ENCODE peak calls at places on chromosomes 16 and 17, in eight cellular contexts. U is aorta; E is CD4-positive, CD25-positive, alpha-beta regulatory T cell; A is IMR-90; G is small intestine; D is cardiac muscle cell; S is GM23338; W is endothelial cell of umbilical vein. O is an unnamed sample. For H3K4me1 and H3K27me3, the result is how much of the 10 kb centered on the place peaks cover.

GRCh38 chr17:81438024-81438664 is 42.9 kb downstream of the BAHCC1 start:
- DNase-seq in U (no peak), E (no peak), A (no peak), G (no peak), D (no peak), S (no peak), W (no peak), O (no peak)

GRCh38 chr16:77784441-77785356 is 3.7 kb upstream of the VAT1L start:
- DNase-seq in U (no peak), E (no peak), A (no peak), G (no peak), D (no peak), S (no peak), W (no peak), O (no peak)

GRCh38 chr16:66427036-66427446 is at the start of gene BEAN1:
- DNase-seq in U (no peak), E (no peak), A (no peak), G (no peak), D (peak), S (peak), W (no peak), O (no peak)

GRCh38 chr16:46853713-46854443 is 22.9 kb upstream of the C16orf87 start:
- DNase-seq in U (peak), E (peak), A (peak), G (peak), D (peak), S (peak), W (peak), O (peak)

GRCh38 chr16:79873825-79874224 is 273.3 kb upstream of the MAF start:
- DNase-seq in U (no peak), E (no peak), A (no peak), G (peak), D (no peak), S (no peak), W (no peak), O (no peak)

GRCh38 chr17:76532072-76532651 is 5.3 kb downstream of the CYGB start:
- DNase-seq in U (no peak), E (no peak), A (peak), G (no peak), D (no peak), S (no peak), W (no peak), O (no peak)

GRCh38 chr17:12415031-12415430 is 250.7 kb upstream of the MYOCD start:
- DNase-seq in U (no peak), E (no peak), A (peak), G (no peak), D (no peak), S (peak), W (no peak), O (no peak)

GRCh38 chr16:14545346-14545884 is 84.6 kb downstream of the PARN start:
- DNase-seq in U (no peak), E (no peak), A (no peak), G (no peak), D (no peak), S (no peak), W (no peak), O (no peak)

GRCh38 chr17:58364270-58364942 is 12.4 kb upstream of the SUPT4H1 start:
- DNase-seq in U (no peak), E (no peak), A (no peak), G (peak), D (peak), S (no peak), W (no peak), O (no peak)

GRCh38 chr17:27289856-27290255 is 4.1 kb upstream of the WSB1 start:
- DNase-seq in U (no peak), E (no peak), A (no peak), G (no peak), D (no peak), S (no peak), W (no peak), O (no peak)

GRCh38 chr16:58855291-58855823 is 121.2 kb upstream of the GOT2 start:
- DNase-seq in U (no peak), E (no peak), A (no peak), G (no peak), D (no peak), S (no peak), W (no peak), O (no peak)

GRCh38 chr17:31753011-31753410 is 106.0 kb downstream of the COPRS start:
- DNase-seq in U (no peak), E (no peak), A (no peak), G (peak), D (no peak), S (no peak), W (no peak), O (no peak)

GRCh38 chr17:66776999-66777688 is 57.8 kb upstream of the CACNG5 start:
- DNase-seq in U (no peak), E (no peak), A (peak), G (no peak), D (no peak), S (no peak), W (no peak), O (no peak)

GRCh38 chr16:74740795-74741304 is 33.8 kb downstream of the FA2H start:
- DNase-seq in U (no peak), E (no peak), A (no peak), G (peak), D (no peak), S (no peak), W (no peak), O (no peak)

GRCh38 chr16:23544436-23544835 is 12.7 kb downstream of the EARS2 start:
- DNase-seq in U (no peak), E (no peak), A (no peak), G (no peak), D (no peak), S (no peak), W (no peak), O (no peak)

GRCh38 chr17:74736423-74737298 is at the start of gene RAB37:
- DNase-seq in U (no peak), E (peak), A (no peak), G (peak), D (peak), S (peak), W (no peak), O (no peak)

GRCh38 chr16:67504190-67505021 is 21.1 kb upstream of the AGRP start:
- DNase-seq in U (no peak), E (peak), A (peak), G (peak), D (no peak), S (no peak), W (no peak), O (peak)

GRCh38 chr16:13961099-13961811 is 41.3 kb downstream of the ERCC4 start:
- DNase-seq in U (no peak), E (no peak), A (peak), G (peak), D (peak), S (no peak), W (no peak), O (no peak)

GRCh38 chr17:70256751-70257150 is 87.4 kb downstream of the KCNJ2 start:
- DNase-seq in U (no peak), E (no peak), A (no peak), G (no peak), D (no peak), S (no peak), W (peak), O (no peak)

GRCh38 chr17:1078831-1079561 is 82.1 kb downstream of the TIMM22 start:
- DNase-seq in U (no peak), E (no peak), A (no peak), G (no peak), D (peak), S (peak), W (no peak), O (no peak)

GRCh38 chr17:78617371-78618061 is 40.3 kb upstream of the DNAH17 start:
- DNase-seq in U (peak), E (no peak), A (no peak), G (no peak), D (no peak), S (no peak), W (no peak), O (no peak)

GRCh38 chr17:72111374-72111773 is 9.4 kb upstream of the SOX9 start:
- DNase-seq in U (no peak), E (no peak), A (no peak), G (no peak), D (no peak), S (no peak), W (no peak), O (no peak)

GRCh38 chr17:3479988-3480387 is 4.2 kb downstream of the ASPA start:
- DNase-seq in U (no peak), E (no peak), A (no peak), G (no peak), D (no peak), S (no peak), W (no peak), O (no peak)

GRCh38 chr17:48351916-48352332 is 78.1 kb downstream of the SKAP1 start:
- DNase-seq in U (no peak), E (peak), A (peak), G (peak), D (peak), S (peak), W (peak), O (no peak)

GRCh38 chr16:15557258-15557657 is 85.7 kb downstream of the MARF1 start:
- DNase-seq in U (no peak), E (no peak), A (no peak), G (no peak), D (no peak), S (no peak), W (no peak), O (no peak)

GRCh38 chr17:36980281-36980761 is 31.6 kb downstream of the AATF start:
- DNase-seq in U (no peak), E (no peak), A (peak), G (no peak), D (no peak), S (peak), W (peak), O (no peak)

GRCh38 chr16:64147941-64148340 is 973.9 kb downstream of the CDH11 start:
- DNase-seq in U (no peak), E (no peak), A (no peak), G (no peak), D (no peak), S (no peak), W (no peak), O (no peak)

GRCh38 chr17:83155128-83156081 is 76.0 kb downstream of the METRNL start:
- DNase-seq in U (peak), E (no peak), A (peak), G (no peak), D (no peak), S (no peak), W (peak), O (no peak)

GRCh38 chr17:16989230-16989952 is 17.5 kb upstream of the TNFRSF13B start:
- DNase-seq in U (no peak), E (peak), A (no peak), G (peak), D (no peak), S (no peak), W (no peak), O (no peak)

GRCh38 chr17:79618383-79619067 is 7.7 kb upstream of the RBFOX3 start:
- DNase-seq in U (peak), E (no peak), A (no peak), G (no peak), D (no peak), S (no peak), W (no peak), O (no peak)

GRCh38 chr16:83143788-83144187 is 517.0 kb downstream of the CDH13 start:
- DNase-seq in U (no peak), E (no peak), A (peak), G (peak), D (peak), S (no peak), W (no peak), O (no peak)

GRCh38 chr17:14214271-14214670 is 22.4 kb downstream of the CDRT15 start:
- DNase-seq in U (no peak), E (no peak), A (peak), G (no peak), D (no peak), S (no peak), W (no peak), O (no peak)

GRCh38 chr16:77885596-77886295 is 97.4 kb downstream of the VAT1L start:
- DNase-seq in U (no peak), E (no peak), A (peak), G (no peak), D (no peak), S (no peak), W (no peak), O (no peak)

GRCh38 chr16:20612551-20613470 is 36.6 kb upstream of the ACSM2B start:
- DNase-seq in U (peak), E (no peak), A (no peak), G (no peak), D (peak), S (no peak), W (no peak), O (no peak)
- H3K4me3 ChIP-seq in U (peak), E (no peak), A (no peak), G (no peak), D (no peak), S (no peak), W (no peak), O (no peak)

GRCh38 chr17:42773290-42774035 is at the start of gene VPS25:
- DNase-seq in U (peak), E (peak), A (peak), G (peak), D (peak), S (peak), W (peak), O (peak)

GRCh38 chr17:42778570-42778969 is 1.8 kb upstream of the WNK4 start:
- DNase-seq in U (peak), E (no peak), A (no peak), G (no peak), D (no peak), S (no peak), W (no peak), O (no peak)

GRCh38 chr17:42775534-42776098 is 2.4 kb downstream of the VPS25 start:
- DNase-seq in U (no peak), E (no peak), A (peak), G (no peak), D (no peak), S (no peak), W (peak), O (no peak)

GRCh38 chr17:42772945-42773289 is 332 bp upstream of the VPS25 start:
- DNase-seq in U (no peak), E (no peak), A (no peak), G (no peak), D (no peak), S (no peak), W (no peak), O (no peak)

GRCh38 chr17:42774066-42774750 is 959 bp downstream of the VPS25 start:
- DNase-seq in U (no peak), E (no peak), A (peak), G (no peak), D (no peak), S (no peak), W (no peak), O (no peak)
- H3K4me1 ChIP-seq in U (under half), E (under half), A (under half), G (under half), D (under half), S (under half), W (under half), O (under half)

DNA sequence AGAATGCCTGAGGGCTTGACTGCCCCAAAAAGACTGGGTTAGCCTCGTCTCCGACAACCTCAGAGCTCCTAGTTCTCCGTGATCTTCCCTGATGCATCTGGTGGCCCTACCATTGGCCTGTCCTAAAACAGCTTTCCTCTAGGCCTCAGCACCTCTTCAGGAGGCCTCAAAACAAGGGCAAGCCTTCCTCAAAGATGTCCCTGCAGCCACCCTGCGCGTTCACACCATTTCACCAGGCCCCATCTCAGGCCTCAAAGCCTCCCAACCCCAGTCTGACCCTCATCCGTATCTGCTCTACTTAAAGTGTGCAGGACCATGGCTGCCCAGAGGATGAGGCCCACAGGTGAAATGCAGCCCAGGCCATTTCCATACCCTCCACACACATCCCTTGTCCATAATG is 7.4 kb downstream of the ALOXE3 start:
- DNase-seq in U (no peak), E (no peak), A (no peak), G (no peak), D (no peak), S (no peak), W (no peak), O (no peak)
- H3K27me3 ChIP-seq in U (under half), E (under half), A (half or more), G (under half), D (half or more), S (half or more), W (under half), O (under half)

GRCh38 chr17:60599220-60599619 is 773 bp upstream of the PPM1D start:
- DNase-seq in U (no peak), E (no peak), A (no peak), G (no peak), D (no peak), S (no peak), W (no peak), O (no peak)

GRCh38 chr17:60597297-60597696 is 2.7 kb upstream of the PPM1D start:
- DNase-seq in U (no peak), E (no peak), A (no peak), G (no peak), D (no peak), S (no peak), W (no peak), O (no peak)

GRCh38 chr17:60599620-60600489 is at the start of gene PPM1D:
- DNase-seq in U (peak), E (peak), A (peak), G (peak), D (peak), S (peak), W (peak), O (peak)

GRCh38 chr17:60600490-60601431 is 768 bp downstream of the PPM1D start:
- DNase-seq in U (peak), E (peak), A (peak), G (peak), D (peak), S (peak), W (peak), O (peak)

DNA sequence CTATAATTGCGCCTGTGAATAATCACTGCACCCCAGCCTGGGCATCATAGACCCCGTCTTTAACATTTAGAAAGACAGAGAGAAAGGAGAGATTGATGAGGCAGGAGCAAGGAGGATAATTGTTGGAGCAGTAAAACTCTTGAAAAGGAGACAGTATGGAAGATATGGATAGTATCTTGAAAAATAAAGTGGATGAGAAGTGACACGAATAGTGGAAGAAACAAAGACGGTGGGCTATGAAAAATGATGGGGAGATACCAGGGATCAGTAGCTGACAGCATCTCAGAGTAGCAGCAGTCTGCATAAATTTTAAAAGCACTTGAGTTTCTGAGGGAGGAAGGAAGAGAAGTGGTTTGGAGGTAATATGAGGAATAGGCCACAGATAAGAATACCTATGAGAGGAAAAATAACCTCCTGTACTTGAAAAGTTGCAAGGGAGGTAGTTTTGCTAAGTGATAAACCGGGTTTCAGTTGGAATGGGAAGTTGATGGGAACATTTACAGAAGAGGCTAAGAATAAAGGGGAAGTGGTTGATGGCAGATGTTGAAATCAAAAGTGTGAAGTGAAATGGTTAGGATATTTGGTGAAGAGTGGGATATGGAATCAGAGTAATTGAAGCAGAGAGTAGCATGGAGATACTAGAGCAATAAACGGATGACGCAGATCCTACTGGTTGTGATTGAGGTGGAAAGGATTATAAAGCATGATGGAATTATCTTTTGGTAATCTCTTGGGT is 1.8 kb upstream of the PPM1D start:
- DNase-seq in U (no peak), E (no peak), A (no peak), G (no peak), D (no peak), S (no peak), W (no peak), O (no peak)
- H3K4me3 ChIP-seq in U (no peak), E (no peak), A (no peak), G (no peak), D (no peak), S (no peak), W (no peak), O (no peak)

GRCh38 chr16:29698484-29699323 is 19.7 kb downstream of the QPRT start:
- DNase-seq in U (peak), E (no peak), A (no peak), G (no peak), D (no peak), S (peak), W (no peak), O (no peak)

GRCh38 chr16:29700253-29700987 is 21.4 kb downstream of the QPRT start:
- DNase-seq in U (peak), E (peak), A (peak), G (peak), D (peak), S (peak), W (peak), O (peak)

GRCh38 chr16:29701214-29701555 is 22.2 kb downstream of the QPRT start:
- DNase-seq in U (no peak), E (no peak), A (no peak), G (no peak), D (no peak), S (no peak), W (no peak), O (no peak)

GRCh38 chr16:29698042-29698441 is 19.1 kb downstream of the QPRT start:
- DNase-seq in U (no peak), E (no peak), A (no peak), G (no peak), D (no peak), S (no peak), W (no peak), O (no peak)

DNA sequence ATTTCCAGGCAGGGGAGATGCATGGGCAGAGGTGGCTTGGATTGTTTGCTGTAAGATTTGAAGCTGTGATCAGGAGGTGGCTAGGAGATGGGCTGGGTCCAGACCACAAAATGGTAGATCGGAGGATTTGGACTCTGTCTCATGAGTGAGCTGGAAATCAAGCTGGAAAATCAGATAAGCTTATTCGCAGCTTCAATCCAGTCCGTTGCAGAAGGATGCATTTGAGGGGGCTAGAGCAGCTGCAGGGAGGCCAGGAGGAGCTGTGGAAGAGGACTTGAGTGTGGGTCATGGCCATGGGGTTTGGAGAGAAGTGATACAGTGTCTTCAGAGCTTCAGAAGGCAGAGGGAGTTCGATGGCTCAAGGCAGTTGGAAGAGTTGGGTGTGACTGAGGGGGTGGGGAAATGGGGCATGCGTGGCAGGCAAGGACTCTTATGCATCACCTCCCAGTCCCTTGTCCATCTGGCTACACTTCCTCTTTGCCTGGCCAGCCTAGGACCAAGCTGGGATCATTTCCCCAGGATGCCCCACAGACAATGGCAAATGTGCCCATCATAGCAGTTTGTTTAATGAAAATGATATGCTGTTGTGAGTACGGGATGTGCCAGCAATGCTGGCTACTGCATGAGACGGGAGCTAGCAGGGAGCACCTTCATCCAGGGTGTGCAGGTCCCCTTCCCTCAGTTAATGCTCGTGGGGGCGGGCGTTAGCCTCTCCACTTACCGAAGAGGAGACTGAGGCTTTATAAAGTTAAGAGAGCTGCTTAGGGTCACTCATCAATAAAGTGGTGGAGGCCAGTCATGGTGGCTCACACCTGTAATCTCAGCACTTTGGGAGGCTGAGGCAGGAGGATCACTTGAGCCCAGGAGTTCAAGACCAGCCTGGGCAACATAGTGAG is 20.6 kb downstream of the QPRT start:
- DNase-seq in U (peak), E (no peak), A (no peak), G (peak), D (no peak), S (no peak), W (no peak), O (no peak)
- H3K4me1 ChIP-seq in U (under half), E (under half), A (under half), G (under half), D (under half), S (under half), W (under half), O (under half)

GRCh38 chr16:515963-516226 is 11.6 kb upstream of the CAPN15 start:
- DNase-seq in U (peak), E (no peak), A (no peak), G (no peak), D (no peak), S (no peak), W (no peak), O (no peak)
- H3K27me3 ChIP-seq in U (under half), E (under half), A (under half), G (under half), D (under half), S (under half), W (under half), O (under half)

O was measured in effector memory CD4-positive, alpha-beta T cell.